ENCODE peak calls at places on chromosome 1, in six cellular contexts. X, E, Z, H, S and D are unnamed samples.

GRCh38 chr1:207991331-207991914 is 80.5 kb upstream of the CD34 start:
- DNase-seq in X (no peak), E (peak; percentile 4), Z (no peak), H (no peak), S (no peak), D (no peak)

GRCh38 chr1:9384751-9385245 is 92.1 kb downstream of the SPSB1 start:
- DNase-seq in X (no peak), E (no peak), Z (peak; percentile 66), H (no peak), S (peak; percentile 32), D (no peak)

GRCh38 chr1:4218619-4219018 is 318.5 kb upstream of the C1orf174 start:
- DNase-seq in X (no peak), E (no peak), Z (no peak), H (no peak), S (no peak), D (no peak)

GRCh38 chr1:112359961-112360767 is 35.9 kb upstream of the CTTNBP2NL start:
- DNase-seq in X (no peak), E (peak; percentile 71), Z (no peak), H (peak; percentile 41), S (peak; percentile 79), D (peak; percentile 3)

GRCh38 chr1:48049823-48050539 is 52.8 kb upstream of the TRABD2B start:
- DNase-seq in X (no peak), E (no peak), Z (no peak), H (no peak), S (no peak), D (no peak)

GRCh38 chr1:71522721-71523120 is 441.9 kb upstream of the ZRANB2 start:
- DNase-seq in X (no peak), E (no peak), Z (no peak), H (no peak), S (no peak), D (no peak)

GRCh38 chr1:26938004-26938658 is 16.6 kb downstream of the NUDC start:
- DNase-seq in X (no peak), E (no peak), Z (no peak), H (no peak), S (no peak), D (no peak)

GRCh38 chr1:63958556-63958955 is 184.7 kb downstream of the ROR1 start:
- DNase-seq in X (no peak), E (no peak), Z (no peak), H (no peak), S (no peak), D (no peak)

GRCh38 chr1:228900099-228900965 is 165.1 kb downstream of the RHOU start:
- DNase-seq in X (peak; percentile 56), E (peak; percentile 41), Z (no peak), H (no peak), S (peak; percentile 18), D (no peak)

GRCh38 chr1:93338426-93338825 is 7.3 kb upstream of the DR1 start:
- DNase-seq in X (no peak), E (no peak), Z (no peak), H (no peak), S (no peak), D (peak; percentile 25)

DNA sequence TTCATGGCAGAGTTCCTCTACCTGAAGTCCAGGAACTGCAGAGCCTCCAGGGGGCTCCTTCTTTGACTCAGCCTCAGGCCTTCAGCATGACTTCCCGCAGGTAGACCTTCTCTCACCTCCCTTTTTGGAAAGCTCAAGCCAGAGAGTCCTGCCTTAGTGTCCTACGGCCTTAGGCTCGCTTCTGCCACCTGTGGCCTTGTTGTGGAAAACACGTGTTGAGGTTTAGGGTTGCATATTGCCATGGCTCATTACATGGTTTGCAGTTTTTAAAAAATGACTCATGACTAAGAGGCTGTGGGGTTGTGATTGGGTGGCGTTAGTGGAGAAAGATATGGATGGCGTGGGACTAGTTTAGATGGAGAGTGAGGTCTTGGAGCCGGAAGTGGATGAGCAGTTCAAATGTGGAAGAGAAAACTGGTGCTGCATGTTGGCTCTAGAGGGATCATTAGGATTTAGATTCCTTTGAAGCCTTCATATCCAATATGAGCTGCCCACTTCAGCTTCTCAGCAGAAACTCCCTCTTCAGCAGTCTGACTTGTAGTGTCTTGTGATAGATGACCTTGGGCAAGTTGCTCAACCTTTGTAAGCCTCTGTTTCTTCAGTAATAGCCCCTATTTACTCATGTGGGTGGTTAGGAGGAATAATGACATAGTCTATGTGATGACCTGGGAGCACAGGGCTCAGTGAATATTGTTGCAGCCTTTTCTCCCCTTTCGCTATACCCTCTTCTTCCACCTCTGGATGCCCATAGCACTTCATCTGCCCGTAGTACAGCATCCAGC is 6.5 kb upstream of the FGGY start:
- DNase-seq in X (no peak), E (peak; percentile 41), Z (no peak), H (peak; percentile 57), S (peak; percentile 52), D (peak; percentile 69)
- TF ChIP-seq CTCF in X (no peak), E (peak; percentile 37), Z (no peak), H (no peak), S (peak; percentile 32), D (peak; percentile 55)

GRCh38 chr1:33168556-33169289 is 13.1 kb downstream of the TRIM62 start:
- DNase-seq in X (no peak), E (no peak), Z (no peak), H (no peak), S (no peak), D (no peak)
- TF ChIP-seq CTCF in X (no peak), E (no peak), Z (no peak), H (no peak), S (no peak), D (no peak)

GRCh38 chr1:161132410-161133219 is at the start of gene DEDD:
- DNase-seq in X (peak; percentile 93), E (peak; percentile 87), Z (peak; percentile 92), H (peak; percentile 93), S (peak; percentile 94), D (peak; percentile 94)
- TF ChIP-seq CTCF in X (no peak), E (no peak), Z (peak; percentile 26), H (no peak), S (no peak), D (no peak)

DNA sequence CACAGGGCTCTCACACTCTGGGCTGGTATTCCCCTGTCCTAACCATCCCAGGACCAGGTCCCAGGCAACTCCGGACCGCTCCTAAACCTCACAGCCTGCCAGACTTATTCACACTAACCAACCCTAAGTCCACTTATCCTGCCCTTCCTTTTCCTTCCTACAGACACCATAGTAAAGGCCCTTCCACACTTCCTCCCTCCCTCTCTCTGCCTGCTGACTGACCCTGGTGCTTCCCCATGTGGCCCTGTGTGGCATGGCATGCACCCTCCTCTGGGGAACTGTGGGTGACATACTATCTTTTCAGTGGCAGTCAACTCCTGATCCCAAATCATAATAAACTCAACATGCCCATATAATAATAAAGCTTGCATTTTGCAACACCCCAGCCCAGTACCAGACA is 155.1 kb upstream of the DNAH14 start:
- DNase-seq in X (no peak), E (no peak), Z (no peak), H (no peak), S (no peak), D (peak; percentile 6)
- TF ChIP-seq CTCF in X (no peak), E (no peak), Z (no peak), H (no peak), S (no peak), D (no peak)

GRCh38 chr1:12184008-12184681 is 17.4 kb downstream of the TNFRSF1B start:
- DNase-seq in X (peak; percentile 84), E (peak; percentile 61), Z (peak; percentile 50), H (peak; percentile 56), S (peak; percentile 73), D (peak; percentile 21)
- TF ChIP-seq CTCF in X (no peak), E (no peak), Z (no peak), H (no peak), S (no peak), D (no peak)

GRCh38 chr1:29121516-29121937 is 2.2 kb downstream of the TMEM200B start:
- DNase-seq in X (peak; percentile 59), E (no peak), Z (no peak), H (no peak), S (peak; percentile 10), D (no peak)
- TF ChIP-seq CTCF in X (no peak), E (no peak), Z (no peak), H (no peak), S (no peak), D (no peak)

DNA sequence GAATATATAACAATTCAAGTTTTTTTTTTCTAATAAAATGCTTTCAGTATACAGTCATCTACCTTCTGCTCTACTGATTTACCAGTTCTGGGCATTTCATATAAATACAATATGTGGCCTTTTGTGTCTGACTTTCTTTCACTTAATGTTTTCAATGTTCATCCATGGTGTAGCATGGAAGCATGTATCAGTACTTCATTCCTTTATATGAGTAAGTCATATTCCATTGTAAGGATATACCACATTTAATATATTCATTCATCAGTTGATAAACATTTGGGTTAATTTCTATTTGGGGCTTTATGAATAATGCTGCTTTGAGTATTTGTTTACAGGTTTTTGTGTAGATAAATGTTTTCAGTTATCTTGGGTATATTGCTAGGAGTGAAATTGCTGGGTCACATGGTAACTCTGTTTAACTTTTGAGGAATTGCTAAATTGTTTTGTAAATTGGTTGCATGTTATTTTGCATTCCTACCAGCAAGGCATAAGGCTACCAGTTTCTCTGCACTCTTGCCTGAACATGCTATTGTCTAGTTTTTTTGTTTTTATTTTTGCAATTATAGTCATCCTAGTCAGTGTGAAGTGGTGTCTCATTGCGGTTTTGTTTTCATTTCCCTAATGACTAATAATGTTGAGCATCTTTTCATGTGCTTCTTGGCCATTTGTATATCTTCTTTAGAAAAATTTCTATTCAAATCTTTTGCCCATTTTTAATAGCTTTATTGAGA is 206.1 kb downstream of the TM2D1 start:
- DNase-seq in X (no peak), E (no peak), Z (no peak), H (no peak), S (no peak), D (no peak)
- TF ChIP-seq CTCF in X (no peak), E (no peak), Z (no peak), H (no peak), S (no peak), D (no peak)